ENCODE peak calls at places on chromosomes 11 and 22, in six cellular contexts. One of them, this sample, is unnamed.

GRCh38 chr11:124707813-124708212 is 31.9 kb upstream of the NRGN start:
- DNase-seq in HepG2: no peak
- DNase-seq in K562: no peak
- DNase-seq in H1: no peak
- DNase-seq in GM12878: no peak
- DNase-seq in SK-N-SH: no peak
- DNase-seq in this sample: no peak

GRCh38 chr11:28701760-28702449 is 593.7 kb downstream of the METTL15 start:
- DNase-seq in HepG2: no peak
- DNase-seq in K562: no peak
- DNase-seq in H1: no peak
- DNase-seq in GM12878: no peak
- DNase-seq in SK-N-SH: no peak
- DNase-seq in this sample: no peak

GRCh38 chr22:49604732-49605302 is 222.9 kb downstream of the BRD1 start:
- DNase-seq in HepG2: no peak
- DNase-seq in K562: no peak
- DNase-seq in H1: no peak
- DNase-seq in GM12878: no peak
- DNase-seq in SK-N-SH: no peak
- DNase-seq in this sample: no peak

GRCh38 chr11:28518825-28519224 is 410.6 kb downstream of the METTL15 start:
- DNase-seq in HepG2: no peak
- DNase-seq in K562: no peak
- DNase-seq in H1: no peak
- DNase-seq in GM12878: no peak
- DNase-seq in SK-N-SH: no peak
- DNase-seq in this sample: no peak

GRCh38 chr11:80532633-80533232 is 1091.9 kb upstream of the TENM4 start:
- DNase-seq in HepG2: no peak
- DNase-seq in K562: no peak
- DNase-seq in H1: no peak
- DNase-seq in GM12878: no peak
- DNase-seq in SK-N-SH: no peak
- DNase-seq in this sample: no peak

GRCh38 chr11:32137263-32137662 is 46.4 kb downstream of the RCN1 start:
- DNase-seq in HepG2: no peak
- DNase-seq in K562: no peak
- DNase-seq in H1: no peak
- DNase-seq in GM12878: no peak
- DNase-seq in SK-N-SH: no peak
- DNase-seq in this sample: no peak

GRCh38 chr11:18727499-18728236 is 1.7 kb upstream of the IGSF22 start:
- DNase-seq in HepG2: peak; percentile 48
- DNase-seq in K562: peak; percentile 75
- DNase-seq in H1: no peak
- DNase-seq in GM12878: no peak
- DNase-seq in SK-N-SH: peak; percentile 87
- DNase-seq in this sample: no peak

GRCh38 chr22:41523464-41524221 is 20.6 kb downstream of the POLR3H start:
- DNase-seq in HepG2: no peak
- DNase-seq in K562: peak; percentile 64
- DNase-seq in H1: no peak
- DNase-seq in GM12878: no peak
- DNase-seq in SK-N-SH: peak; percentile 26
- DNase-seq in this sample: no peak

GRCh38 chr11:3058753-3059664 is 1.8 kb upstream of the CARS1 start:
- DNase-seq in HepG2: peak; percentile 40
- DNase-seq in K562: peak; percentile 72
- DNase-seq in H1: no peak
- DNase-seq in GM12878: no peak
- DNase-seq in SK-N-SH: no peak
- DNase-seq in this sample: no peak

GRCh38 chr11:73257342-73258103 is 14.6 kb upstream of the P2RY6 start:
- DNase-seq in HepG2: peak; percentile 39
- DNase-seq in K562: no peak
- DNase-seq in H1: no peak
- DNase-seq in GM12878: no peak
- DNase-seq in SK-N-SH: no peak
- DNase-seq in this sample: no peak

GRCh38 chr22:38758276-38758945 is 2.6 kb upstream of the SUN2 start:
- DNase-seq in HepG2: no peak
- DNase-seq in K562: no peak
- DNase-seq in H1: no peak
- DNase-seq in GM12878: no peak
- DNase-seq in SK-N-SH: no peak
- DNase-seq in this sample: no peak

GRCh38 chr11:35458846-35459245 is 39.5 kb upstream of the SLC1A2 start:
- DNase-seq in HepG2: no peak
- DNase-seq in K562: no peak
- DNase-seq in H1: no peak
- DNase-seq in GM12878: no peak
- DNase-seq in SK-N-SH: no peak
- DNase-seq in this sample: no peak

GRCh38 chr11:103114836-103115235 is 5.6 kb downstream of the DYNC2H1 start:
- DNase-seq in HepG2: no peak
- DNase-seq in K562: no peak
- DNase-seq in H1: no peak
- DNase-seq in GM12878: no peak
- DNase-seq in SK-N-SH: no peak
- DNase-seq in this sample: no peak

GRCh38 chr11:79980916-79981315 is 540.1 kb upstream of the TENM4 start:
- DNase-seq in HepG2: no peak
- DNase-seq in K562: no peak
- DNase-seq in H1: no peak
- DNase-seq in GM12878: no peak
- DNase-seq in SK-N-SH: no peak
- DNase-seq in this sample: no peak

GRCh38 chr11:30109774-30110173 is 92.9 kb upstream of the KCNA4 start:
- DNase-seq in HepG2: no peak
- DNase-seq in K562: no peak
- DNase-seq in H1: no peak
- DNase-seq in GM12878: no peak
- DNase-seq in SK-N-SH: no peak
- DNase-seq in this sample: no peak

GRCh38 chr11:118180300-118180703 is 3.9 kb upstream of the SCN2B start:
- DNase-seq in HepG2: peak; percentile 59
- DNase-seq in K562: no peak
- DNase-seq in H1: no peak
- DNase-seq in GM12878: no peak
- DNase-seq in SK-N-SH: peak; percentile 78
- DNase-seq in this sample: no peak

GRCh38 chr11:119810478-119811232 is 81.7 kb upstream of the NECTIN1 start:
- DNase-seq in HepG2: no peak
- DNase-seq in K562: no peak
- DNase-seq in H1: no peak
- DNase-seq in GM12878: no peak
- DNase-seq in SK-N-SH: no peak
- DNase-seq in this sample: no peak

GRCh38 chr11:10302744-10303557 is 1.9 kb upstream of the ADM start:
- DNase-seq in HepG2: peak; percentile 70
- DNase-seq in K562: peak; percentile 29
- DNase-seq in H1: no peak
- DNase-seq in GM12878: no peak
- DNase-seq in SK-N-SH: peak; percentile 72
- DNase-seq in this sample: peak; percentile 69

GRCh38 chr11:8354622-8355417 is 91.1 kb upstream of the LMO1 start:
- DNase-seq in HepG2: no peak
- DNase-seq in K562: no peak
- DNase-seq in H1: no peak
- DNase-seq in GM12878: no peak
- DNase-seq in SK-N-SH: peak; percentile 79
- DNase-seq in this sample: no peak

GRCh38 chr11:70399681-70400112 is 1.4 kb downstream of the CTTN start:
- DNase-seq in HepG2: peak; percentile 78
- DNase-seq in K562: peak; percentile 44
- DNase-seq in H1: no peak
- DNase-seq in GM12878: no peak
- DNase-seq in SK-N-SH: peak; percentile 65
- DNase-seq in this sample: peak; percentile 27

GRCh38 chr22:24363243-24363642 is 64.2 kb upstream of the ADORA2A start:
- DNase-seq in HepG2: no peak
- DNase-seq in K562: no peak
- DNase-seq in H1: no peak
- DNase-seq in GM12878: no peak
- DNase-seq in SK-N-SH: no peak
- DNase-seq in this sample: no peak

GRCh38 chr22:46367707-46368191 is 32.2 kb downstream of the TRMU start:
- DNase-seq in HepG2: peak; percentile 44
- DNase-seq in K562: peak; percentile 72
- DNase-seq in H1: peak; percentile 61
- DNase-seq in GM12878: no peak
- DNase-seq in SK-N-SH: peak; percentile 87
- DNase-seq in this sample: peak; percentile 65

GRCh38 chr22:37292641-37293040 is 10.3 kb downstream of the CYTH4 start:
- DNase-seq in HepG2: no peak
- DNase-seq in K562: no peak
- DNase-seq in H1: no peak
- DNase-seq in GM12878: no peak
- DNase-seq in SK-N-SH: no peak
- DNase-seq in this sample: no peak

GRCh38 chr22:22698263-22698750 is 53.9 kb downstream of the GGTLC2 start:
- DNase-seq in HepG2: no peak
- DNase-seq in K562: no peak
- DNase-seq in H1: no peak
- DNase-seq in GM12878: no peak
- DNase-seq in SK-N-SH: no peak
- DNase-seq in this sample: no peak

GRCh38 chr22:50191041-50191740 is 5.5 kb downstream of the TRABD start:
- DNase-seq in HepG2: no peak
- DNase-seq in K562: no peak
- DNase-seq in H1: no peak
- DNase-seq in GM12878: peak; percentile 85
- DNase-seq in SK-N-SH: peak; percentile 78
- DNase-seq in this sample: peak; percentile 95

GRCh38 chr11:82494988-82495432 is 238.7 kb downstream of the FAM181B start:
- DNase-seq in HepG2: peak; percentile 14
- DNase-seq in K562: no peak
- DNase-seq in H1: no peak
- DNase-seq in GM12878: no peak
- DNase-seq in SK-N-SH: peak; percentile 22
- DNase-seq in this sample: peak; percentile 2

GRCh38 chr22:30664798-30665197 is 2.9 kb downstream of the DUSP18 start:
- DNase-seq in HepG2: no peak
- DNase-seq in K562: no peak
- DNase-seq in H1: no peak
- DNase-seq in GM12878: no peak
- DNase-seq in SK-N-SH: no peak
- DNase-seq in this sample: no peak

GRCh38 chr11:117979481-117980211 is 6.5 kb upstream of the IL10RA start:
- DNase-seq in HepG2: no peak
- DNase-seq in K562: no peak
- DNase-seq in H1: no peak
- DNase-seq in GM12878: peak; percentile 82
- DNase-seq in SK-N-SH: no peak
- DNase-seq in this sample: no peak

GRCh38 chr11:129117595-129118350 is 74.4 kb downstream of the ARHGAP32 start:
- DNase-seq in HepG2: peak; percentile 64
- DNase-seq in K562: peak; percentile 22
- DNase-seq in H1: no peak
- DNase-seq in GM12878: no peak
- DNase-seq in SK-N-SH: peak; percentile 58
- DNase-seq in this sample: peak; percentile 48

GRCh38 chr11:46210133-46210636 is 67.3 kb upstream of the CREB3L1 start:
- DNase-seq in HepG2: peak; percentile 27
- DNase-seq in K562: no peak
- DNase-seq in H1: no peak
- DNase-seq in GM12878: peak; percentile 15
- DNase-seq in SK-N-SH: no peak
- DNase-seq in this sample: peak; percentile 93

DNA sequence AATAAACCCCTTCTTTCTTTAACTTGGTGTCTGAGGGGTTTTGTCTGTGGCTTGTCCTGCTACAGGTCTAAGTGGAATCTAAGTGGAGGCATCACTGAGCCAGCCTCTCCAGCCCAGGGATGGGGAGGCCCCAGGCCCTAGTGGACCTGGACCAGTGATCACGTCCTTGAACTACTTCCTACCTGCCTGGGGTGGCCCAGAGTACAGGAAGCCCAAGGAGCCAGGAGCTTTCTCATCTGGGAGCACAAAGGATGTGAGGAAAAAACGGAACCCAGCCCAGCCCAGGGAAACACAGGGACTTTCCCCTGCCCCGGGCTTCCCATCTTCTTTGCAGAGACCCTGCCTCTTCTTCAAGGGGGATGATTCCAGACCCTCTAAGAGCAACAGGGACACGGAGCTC is 3.5 kb upstream of the CD5 start:
- DNase-seq in HepG2: no peak
- DNase-seq in K562: no peak
- DNase-seq in H1: no peak
- DNase-seq in GM12878: no peak
- DNase-seq in SK-N-SH: no peak
- DNase-seq in this sample: no peak
- H3K4me3 ChIP-seq in HepG2: no peak overlapping the region
- H3K4me3 ChIP-seq in K562: no peak overlapping the region
- H3K4me3 ChIP-seq in H1: no peak overlapping the region
- H3K4me3 ChIP-seq in GM12878: no peak overlapping the region
- H3K4me3 ChIP-seq in SK-N-SH: no peak overlapping the region
- H3K4me3 ChIP-seq in this sample: no peak overlapping the region

DNA sequence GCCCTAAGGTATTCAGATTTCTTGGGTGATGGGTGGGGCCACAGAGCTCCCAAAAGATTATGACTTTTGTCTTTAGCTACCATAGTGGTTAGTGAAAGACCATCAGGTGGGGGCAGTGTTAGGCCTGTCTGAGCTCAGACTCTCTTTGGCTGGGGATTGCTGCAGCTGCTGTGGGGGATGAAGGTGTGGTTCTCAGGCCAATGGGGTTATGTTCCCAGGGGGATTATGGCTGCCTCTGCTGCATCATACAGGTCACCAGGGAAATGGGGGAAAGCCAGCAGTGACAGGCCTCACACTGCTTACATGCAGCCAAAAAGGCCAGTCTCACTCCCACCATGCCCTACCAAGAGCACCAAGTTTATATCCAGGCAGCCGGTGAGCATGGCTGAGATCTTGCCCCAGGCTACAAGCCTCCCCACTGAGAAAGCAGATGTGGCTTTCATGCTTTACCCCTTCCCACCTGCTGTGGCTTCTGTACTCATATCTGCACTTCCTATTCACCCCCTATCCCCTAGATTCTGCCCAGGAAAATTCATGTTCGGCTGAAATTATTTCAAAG is 24.8 kb downstream of the CNTF start:
- DNase-seq in HepG2: no peak
- DNase-seq in K562: no peak
- DNase-seq in H1: no peak
- DNase-seq in GM12878: peak; percentile 48
- DNase-seq in SK-N-SH: no peak
- DNase-seq in this sample: no peak
- TF ChIP-seq GABPA in HepG2: no peak
- TF ChIP-seq GABPA in K562: no peak
- TF ChIP-seq GABPA in H1: no peak
- TF ChIP-seq GABPA in GM12878: no peak
- TF ChIP-seq GABPA in SK-N-SH: no peak
- TF ChIP-seq GABPA in this sample: no peak

GRCh38 chr11:86069408-86070086 is 663 bp upstream of the PICALM start:
- DNase-seq in HepG2: peak; percentile 76
- DNase-seq in K562: peak; percentile 18
- DNase-seq in H1: peak; percentile 17
- DNase-seq in GM12878: peak; percentile 62
- DNase-seq in SK-N-SH: peak; percentile 22
- DNase-seq in this sample: peak; percentile 81
- H3K4me3 ChIP-seq in HepG2: peak overlapping the region; percentile 83
- H3K4me3 ChIP-seq in K562: peak overlapping the region; percentile 25
- H3K4me3 ChIP-seq in H1: peak overlapping the region; percentile 43
- H3K4me3 ChIP-seq in GM12878: peak overlapping the region; percentile 56
- H3K4me3 ChIP-seq in SK-N-SH: peak overlapping the region; percentile 84
- H3K4me3 ChIP-seq in this sample: peak overlapping the region; percentile 36

GRCh38 chr22:34709641-34710040 is 356.3 kb upstream of the ISX start:
- DNase-seq in HepG2: no peak
- DNase-seq in K562: no peak
- DNase-seq in H1: no peak
- DNase-seq in GM12878: no peak
- DNase-seq in SK-N-SH: no peak
- DNase-seq in this sample: no peak
- TF ChIP-seq GABPA in HepG2: no peak
- TF ChIP-seq GABPA in K562: no peak
- TF ChIP-seq GABPA in H1: no peak
- TF ChIP-seq GABPA in GM12878: no peak
- TF ChIP-seq GABPA in SK-N-SH: no peak
- TF ChIP-seq GABPA in this sample: no peak